ENCODE peak calls at places on chromosomes 16 and 17, in ten cellular contexts. One of them, this sample, is unnamed.

GRCh38 chr17:69712801-69713311 is 298.4 kb downstream of the MAP2K6 start:
- DNase-seq in ascending aorta: no peak
- DNase-seq in naive thymus-derived CD4-positive, alpha-beta T cell: no peak
- DNase-seq in heart right ventricle: no peak
- DNase-seq in fibroblast of lung: no peak
- DNase-seq in psoas muscle: no peak
- DNase-seq in GM23248: no peak
- DNase-seq in mesenchymal stem cell: peak
- DNase-seq in tibial artery: no peak
- DNase-seq in adrenal gland: no peak
- DNase-seq in this sample: no peak

GRCh38 chr16:87724490-87725291 is 41.1 kb downstream of the KLHDC4 start:
- DNase-seq in tibial artery: no peak
- DNase-seq in GM23248: no peak
- DNase-seq in fibroblast of lung: no peak
- DNase-seq in naive thymus-derived CD4-positive, alpha-beta T cell: no peak
- DNase-seq in adrenal gland: no peak
- DNase-seq in psoas muscle: no peak
- DNase-seq in mesenchymal stem cell: no peak
- DNase-seq in heart right ventricle: no peak
- DNase-seq in ascending aorta: no peak
- DNase-seq in this sample: no peak

GRCh38 chr17:32568673-32569072 is 81.9 kb downstream of the CDK5R1 start:
- DNase-seq in fibroblast of lung: no peak
- DNase-seq in ascending aorta: no peak
- DNase-seq in adrenal gland: no peak
- DNase-seq in tibial artery: no peak
- DNase-seq in psoas muscle: no peak
- DNase-seq in mesenchymal stem cell: no peak
- DNase-seq in naive thymus-derived CD4-positive, alpha-beta T cell: no peak
- DNase-seq in heart right ventricle: no peak
- DNase-seq in GM23248: no peak
- DNase-seq in this sample: no peak

GRCh38 chr16:81456523-81457325 is 12.1 kb downstream of the CMIP start:
- DNase-seq in heart right ventricle: no peak
- DNase-seq in GM23248: no peak
- DNase-seq in naive thymus-derived CD4-positive, alpha-beta T cell: no peak
- DNase-seq in adrenal gland: no peak
- DNase-seq in fibroblast of lung: no peak
- DNase-seq in mesenchymal stem cell: no peak
- DNase-seq in tibial artery: no peak
- DNase-seq in psoas muscle: no peak
- DNase-seq in ascending aorta: no peak
- DNase-seq in this sample: no peak

GRCh38 chr17:12365805-12366204 is 299.9 kb upstream of the MYOCD start:
- DNase-seq in heart right ventricle: peak
- DNase-seq in naive thymus-derived CD4-positive, alpha-beta T cell: no peak
- DNase-seq in GM23248: no peak
- DNase-seq in mesenchymal stem cell: no peak
- DNase-seq in psoas muscle: no peak
- DNase-seq in adrenal gland: no peak
- DNase-seq in ascending aorta: peak
- DNase-seq in fibroblast of lung: peak
- DNase-seq in tibial artery: peak
- DNase-seq in this sample: no peak

GRCh38 chr17:77534137-77534536 is 393.4 kb downstream of the SEC14L1 start:
- DNase-seq in GM23248: no peak
- DNase-seq in ascending aorta: no peak
- DNase-seq in psoas muscle: peak
- DNase-seq in fibroblast of lung: no peak
- DNase-seq in adrenal gland: no peak
- DNase-seq in heart right ventricle: no peak
- DNase-seq in tibial artery: peak
- DNase-seq in mesenchymal stem cell: no peak
- DNase-seq in naive thymus-derived CD4-positive, alpha-beta T cell: no peak
- DNase-seq in this sample: no peak

GRCh38 chr16:87874639-87875472 is 5.5 kb upstream of the SLC7A5 start:
- DNase-seq in ascending aorta: no peak
- DNase-seq in tibial artery: no peak
- DNase-seq in naive thymus-derived CD4-positive, alpha-beta T cell: no peak
- DNase-seq in GM23248: no peak
- DNase-seq in psoas muscle: no peak
- DNase-seq in mesenchymal stem cell: no peak
- DNase-seq in fibroblast of lung: no peak
- DNase-seq in heart right ventricle: no peak
- DNase-seq in adrenal gland: no peak
- DNase-seq in this sample: no peak

GRCh38 chr16:17828012-17828411 is 357.3 kb upstream of the XYLT1 start:
- DNase-seq in psoas muscle: no peak
- DNase-seq in ascending aorta: no peak
- DNase-seq in mesenchymal stem cell: no peak
- DNase-seq in tibial artery: no peak
- DNase-seq in adrenal gland: no peak
- DNase-seq in heart right ventricle: no peak
- DNase-seq in naive thymus-derived CD4-positive, alpha-beta T cell: no peak
- DNase-seq in GM23248: peak
- DNase-seq in fibroblast of lung: peak
- DNase-seq in this sample: no peak

GRCh38 chr17:64326420-64327054 is 63.5 kb upstream of the TEX2 start:
- DNase-seq in psoas muscle: peak
- DNase-seq in adrenal gland: peak
- DNase-seq in GM23248: peak
- DNase-seq in tibial artery: peak
- DNase-seq in fibroblast of lung: peak
- DNase-seq in mesenchymal stem cell: peak
- DNase-seq in naive thymus-derived CD4-positive, alpha-beta T cell: no peak
- DNase-seq in ascending aorta: peak
- DNase-seq in heart right ventricle: peak
- DNase-seq in this sample: no peak

GRCh38 chr17:29557085-29557697 is 9.6 kb downstream of the ABHD15 start:
- DNase-seq in heart right ventricle: no peak
- DNase-seq in mesenchymal stem cell: peak
- DNase-seq in tibial artery: no peak
- DNase-seq in ascending aorta: no peak
- DNase-seq in adrenal gland: peak
- DNase-seq in GM23248: peak
- DNase-seq in fibroblast of lung: peak
- DNase-seq in naive thymus-derived CD4-positive, alpha-beta T cell: no peak
- DNase-seq in psoas muscle: no peak
- DNase-seq in this sample: no peak

GRCh38 chr17:62680541-62681052 is 53.1 kb downstream of the MRC2 start:
- DNase-seq in tibial artery: no peak
- DNase-seq in psoas muscle: no peak
- DNase-seq in heart right ventricle: no peak
- DNase-seq in adrenal gland: no peak
- DNase-seq in ascending aorta: no peak
- DNase-seq in mesenchymal stem cell: no peak
- DNase-seq in GM23248: no peak
- DNase-seq in fibroblast of lung: no peak
- DNase-seq in naive thymus-derived CD4-positive, alpha-beta T cell: no peak
- DNase-seq in this sample: no peak

DNA sequence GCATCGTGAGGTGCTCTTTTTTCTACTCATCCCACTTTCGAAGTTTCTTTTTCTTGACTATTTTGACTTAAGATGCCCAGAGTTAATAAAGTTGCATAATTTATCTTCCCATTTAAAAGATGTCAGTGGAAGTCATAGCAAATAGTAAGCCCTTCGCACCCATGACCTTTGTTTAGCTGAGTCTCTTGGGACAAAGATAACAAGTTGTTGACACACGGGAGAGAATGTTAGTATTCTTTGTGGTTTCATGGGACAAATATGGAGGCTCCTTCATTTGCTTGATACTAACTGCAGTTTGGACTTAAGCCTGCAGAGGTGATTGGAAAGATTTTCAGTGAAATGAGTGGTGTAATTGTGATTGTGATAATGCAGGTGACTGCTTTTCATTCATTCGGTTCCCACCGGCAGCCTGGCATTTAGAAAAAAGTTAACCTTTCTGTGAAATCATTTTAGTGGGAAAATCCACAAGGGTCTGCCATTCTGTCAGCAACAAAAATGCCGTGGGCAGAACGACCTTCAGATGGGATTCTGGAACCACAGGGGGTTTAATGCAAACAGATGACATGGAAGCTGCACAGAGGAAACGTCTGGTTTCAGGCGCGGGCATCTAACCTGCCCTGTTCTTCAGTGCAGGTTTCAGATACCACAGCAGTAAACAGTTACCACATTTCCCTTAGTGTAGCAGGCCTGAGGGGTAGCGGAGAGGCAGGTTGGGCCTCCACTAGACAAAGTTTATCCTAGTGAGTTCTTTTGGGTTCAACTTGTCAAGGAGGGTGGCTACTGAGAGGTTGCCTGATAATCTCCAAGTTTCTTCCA is 123.0 kb downstream of the RPTOR start:
- DNase-seq in adrenal gland: no peak
- DNase-seq in psoas muscle: no peak
- DNase-seq in tibial artery: peak
- DNase-seq in naive thymus-derived CD4-positive, alpha-beta T cell: peak
- DNase-seq in heart right ventricle: no peak
- DNase-seq in fibroblast of lung: no peak
- DNase-seq in mesenchymal stem cell: no peak
- DNase-seq in GM23248: no peak
- DNase-seq in ascending aorta: no peak
- DNase-seq in this sample: no peak
- H3K27ac ChIP-seq in adrenal gland: no peak
- H3K27ac ChIP-seq in psoas muscle: no peak
- H3K27ac ChIP-seq in tibial artery: no peak
- H3K27ac ChIP-seq in naive thymus-derived CD4-positive, alpha-beta T cell: peak
- H3K27ac ChIP-seq in heart right ventricle: no peak
- H3K27ac ChIP-seq in fibroblast of lung: no peak
- H3K27ac ChIP-seq in mesenchymal stem cell: no peak
- H3K27ac ChIP-seq in GM23248: no peak
- H3K27ac ChIP-seq in ascending aorta: no peak
- H3K27ac ChIP-seq in this sample: no peak

DNA sequence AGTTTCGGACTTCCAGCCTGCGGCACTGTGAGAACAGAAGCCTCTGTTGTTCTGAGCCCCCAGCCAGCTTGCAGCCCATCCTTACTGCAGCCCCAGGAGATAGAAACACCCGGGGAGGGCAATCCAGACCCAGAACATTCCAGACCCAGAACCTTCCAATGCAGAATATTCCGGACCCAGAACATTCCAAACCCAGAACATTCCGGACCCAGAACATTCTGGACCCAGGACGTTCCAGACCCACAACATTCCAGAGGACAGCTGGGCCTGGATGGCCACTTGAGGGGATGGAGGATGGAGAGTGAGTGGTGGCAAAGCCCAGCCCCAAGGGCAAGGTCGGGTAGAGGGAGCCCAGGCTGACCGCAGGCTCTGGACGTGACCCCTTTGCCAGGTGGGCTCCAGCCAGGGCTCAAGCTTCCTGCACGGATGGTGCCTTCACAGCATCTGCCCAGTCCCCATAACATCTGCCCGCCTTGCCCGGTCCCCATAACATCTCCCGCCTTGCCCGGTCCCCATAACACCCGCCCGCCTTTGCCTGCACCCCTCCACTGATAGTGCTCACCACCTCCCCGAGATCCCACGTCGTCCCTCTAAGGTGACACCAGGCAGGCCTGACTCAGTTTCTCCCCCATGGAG is 3.5 kb downstream of the CBFA2T3 start:
- DNase-seq in fibroblast of lung: no peak
- DNase-seq in heart right ventricle: no peak
- DNase-seq in GM23248: no peak
- DNase-seq in naive thymus-derived CD4-positive, alpha-beta T cell: no peak
- DNase-seq in psoas muscle: no peak
- DNase-seq in adrenal gland: no peak
- DNase-seq in ascending aorta: no peak
- DNase-seq in tibial artery: no peak
- DNase-seq in mesenchymal stem cell: no peak
- DNase-seq in this sample: no peak
- H3K27ac ChIP-seq in fibroblast of lung: no peak
- H3K27ac ChIP-seq in heart right ventricle: no peak
- H3K27ac ChIP-seq in GM23248: no peak
- H3K27ac ChIP-seq in naive thymus-derived CD4-positive, alpha-beta T cell: no peak
- H3K27ac ChIP-seq in psoas muscle: no peak
- H3K27ac ChIP-seq in adrenal gland: no peak
- H3K27ac ChIP-seq in ascending aorta: no peak
- H3K27ac ChIP-seq in tibial artery: no peak
- H3K27ac ChIP-seq in mesenchymal stem cell: no peak
- H3K27ac ChIP-seq in this sample: no peak

GRCh38 chr16:67565470-67566100 is 3.3 kb downstream of the CTCF start:
- DNase-seq in GM23248: no peak
- DNase-seq in heart right ventricle: no peak
- DNase-seq in ascending aorta: no peak
- DNase-seq in psoas muscle: no peak
- DNase-seq in tibial artery: peak
- DNase-seq in mesenchymal stem cell: no peak
- DNase-seq in adrenal gland: no peak
- DNase-seq in fibroblast of lung: no peak
- DNase-seq in naive thymus-derived CD4-positive, alpha-beta T cell: no peak
- DNase-seq in this sample: no peak

GRCh38 chr16:67571981-67572431 is 9.7 kb downstream of the CTCF start:
- DNase-seq in GM23248: peak
- DNase-seq in mesenchymal stem cell: peak
- DNase-seq in heart right ventricle: no peak
- DNase-seq in ascending aorta: no peak
- DNase-seq in tibial artery: no peak
- DNase-seq in naive thymus-derived CD4-positive, alpha-beta T cell: no peak
- DNase-seq in adrenal gland: no peak
- DNase-seq in fibroblast of lung: peak
- DNase-seq in psoas muscle: no peak
- DNase-seq in this sample: no peak

GRCh38 chr16:67571464-67571863 is 9.1 kb downstream of the CTCF start:
- DNase-seq in heart right ventricle: no peak
- DNase-seq in adrenal gland: no peak
- DNase-seq in tibial artery: no peak
- DNase-seq in naive thymus-derived CD4-positive, alpha-beta T cell: no peak
- DNase-seq in fibroblast of lung: peak
- DNase-seq in mesenchymal stem cell: no peak
- DNase-seq in ascending aorta: no peak
- DNase-seq in psoas muscle: no peak
- DNase-seq in GM23248: peak
- DNase-seq in this sample: no peak
- H3K27ac ChIP-seq in heart right ventricle: no peak
- H3K27ac ChIP-seq in adrenal gland: no peak
- H3K27ac ChIP-seq in tibial artery: no peak
- H3K27ac ChIP-seq in naive thymus-derived CD4-positive, alpha-beta T cell: no peak
- H3K27ac ChIP-seq in fibroblast of lung: peak
- H3K27ac ChIP-seq in mesenchymal stem cell: no peak
- H3K27ac ChIP-seq in ascending aorta: no peak
- H3K27ac ChIP-seq in psoas muscle: no peak
- H3K27ac ChIP-seq in GM23248: peak
- H3K27ac ChIP-seq in this sample: no peak

DNA sequence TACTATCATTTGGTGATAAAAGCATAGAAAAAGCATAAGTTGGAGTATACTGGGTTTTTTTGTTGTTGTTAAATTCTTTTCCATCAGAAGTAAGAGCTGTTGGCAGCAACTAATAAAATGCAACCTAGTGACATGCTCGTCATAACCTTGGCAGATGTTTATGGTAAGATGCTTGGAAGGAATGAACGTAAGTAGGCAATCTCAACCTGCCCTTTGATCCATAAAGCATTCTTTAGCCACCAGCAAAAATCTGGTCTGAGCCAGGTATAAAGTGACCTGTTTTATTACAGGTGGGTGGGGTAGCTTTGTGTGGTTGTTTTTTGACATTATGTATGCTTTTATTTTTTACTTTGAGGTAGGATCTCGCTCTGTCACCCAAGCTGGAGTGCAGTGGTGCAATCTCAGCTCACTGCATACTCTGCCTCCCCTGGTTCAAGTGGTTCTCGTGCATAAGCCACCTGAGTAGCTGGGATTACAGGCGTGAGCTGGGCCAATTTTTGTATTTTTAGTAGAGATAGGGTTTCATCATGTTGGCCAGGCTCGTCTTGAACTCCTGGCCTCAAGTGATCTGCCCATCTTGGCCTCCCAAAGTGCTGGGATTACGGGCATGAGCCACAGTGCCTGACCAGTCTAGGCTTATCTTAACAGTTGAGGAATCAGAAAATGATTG is 22.0 kb downstream of the WSB1 start:
- DNase-seq in ascending aorta: no peak
- DNase-seq in heart right ventricle: no peak
- DNase-seq in psoas muscle: no peak
- DNase-seq in GM23248: no peak
- DNase-seq in mesenchymal stem cell: no peak
- DNase-seq in adrenal gland: no peak
- DNase-seq in tibial artery: no peak
- DNase-seq in naive thymus-derived CD4-positive, alpha-beta T cell: no peak
- DNase-seq in fibroblast of lung: no peak
- DNase-seq in this sample: no peak
- H3K27ac ChIP-seq in ascending aorta: peak
- H3K27ac ChIP-seq in heart right ventricle: no peak
- H3K27ac ChIP-seq in psoas muscle: peak
- H3K27ac ChIP-seq in GM23248: peak
- H3K27ac ChIP-seq in mesenchymal stem cell: peak
- H3K27ac ChIP-seq in adrenal gland: no peak
- H3K27ac ChIP-seq in tibial artery: peak
- H3K27ac ChIP-seq in naive thymus-derived CD4-positive, alpha-beta T cell: no peak
- H3K27ac ChIP-seq in fibroblast of lung: peak
- H3K27ac ChIP-seq in this sample: peak